ENCODE peak calls at places on chromosome 17, in nine cellular contexts. T is T-helper 1 cell; D is choroid plexus epithelial cell; B is mucosa of gallbladder; N is NCI-H460; Y is stimulated activated CD8-positive, alpha-beta memory T cell treated with anti-CD3 and anti-CD28 coated beads, Interleukin-4, amount 100 ng/mL, for 24 hours; W is KBM-7; S is heart left ventricle; X is lung microvascular endothelial cell. Z is an unnamed sample.

GRCh38 chr17:75814900-75815373 is 29.3 kb downstream of the UNC13D start:
- DNase-seq in Y (no peak), D (peak; percentile 70), X (peak; percentile 83), W (no peak), S (no peak), B (no peak), N (no peak), T (no peak), Z (no peak)

GRCh38 chr17:50439008-50439407 is 13.0 kb downstream of the ACSF2 start:
- DNase-seq in X (no peak), N (no peak), W (no peak), T (no peak), B (no peak), Y (no peak), S (no peak), D (no peak), Z (no peak)

GRCh38 chr17:11300201-11300600 is 59.2 kb downstream of the SHISA6 start:
- DNase-seq in X (no peak), Y (no peak), S (no peak), N (no peak), T (no peak), W (no peak), B (no peak), D (no peak), Z (no peak)

GRCh38 chr17:40561294-40561870 is 3.9 kb downstream of the CCR7 start:
- DNase-seq in Y (no peak), T (no peak), S (no peak), X (no peak), D (no peak), W (no peak), N (no peak), B (no peak), Z (no peak)

GRCh38 chr17:48544356-48545021 is 420 bp downstream of the HOXB2 start:
- DNase-seq in S (peak; percentile 86), N (no peak), X (peak; percentile 87), T (no peak), W (peak; percentile 63), D (no peak), Y (peak; percentile 15), B (peak; percentile 80), Z (no peak)

GRCh38 chr17:38595892-38596291 is 9.9 kb downstream of the SRCIN1 start:
- DNase-seq in S (no peak), D (no peak), Y (no peak), T (no peak), B (no peak), N (no peak), X (no peak), W (no peak), Z (no peak)

GRCh38 chr17:63246344-63246743 is 199.8 kb downstream of the CYB561 start:
- DNase-seq in X (no peak), D (no peak), S (no peak), N (no peak), T (no peak), W (no peak), B (no peak), Y (no peak), Z (no peak)

GRCh38 chr17:15289285-15290185 is 24.4 kb upstream of the PMP22 start:
- DNase-seq in D (peak; percentile 88), Y (no peak), T (no peak), W (no peak), B (no peak), S (no peak), N (peak; percentile 76), X (peak; percentile 65), Z (no peak)

GRCh38 chr17:7435676-7436555 is 681 bp downstream of the TMEM102 start:
- DNase-seq in D (no peak), X (peak; percentile 29), T (peak; percentile 41), S (peak; percentile 45), B (peak; percentile 29), Y (no peak), N (peak; percentile 38), W (peak; percentile 87), Z (peak; percentile 43)